ENCODE peak calls at places on chromosome 19, in four cellular contexts. J, N, M and U are unnamed samples.

GRCh38 chr19:38190061-38190460 is 34.0 kb downstream of the DPF1 start:
- DNase-seq in J (no peak), N (no peak), M (no peak), U (no peak)

GRCh38 chr19:29745253-29745652 is 30.2 kb upstream of the C19orf12 start:
- DNase-seq in M (no peak), N (no peak), J (no peak), U (no peak)

GRCh38 chr19:42065511-42065910 is 4.5 kb downstream of the GRIK5 start:
- DNase-seq in N (no peak), M (no peak), J (no peak), U (no peak)

GRCh38 chr19:4624733-4625362 is 14.5 kb upstream of the TNFAIP8L1 start:
- DNase-seq in N (no peak), M (peak), J (no peak), U (no peak)

GRCh38 chr19:44435441-44435840 is 12.8 kb downstream of the ZNF229 start:
- DNase-seq in M (no peak), N (no peak), J (no peak), U (no peak)

GRCh38 chr19:40689339-40690049 is 957 bp downstream of the NUMBL start:
- DNase-seq in M (peak), J (no peak), N (peak), U (no peak)

GRCh38 chr19:13622727-13623126 is 116.4 kb upstream of the CACNA1A start:
- DNase-seq in N (no peak), M (no peak), J (no peak), U (no peak)

GRCh38 chr19:18612051-18612771 is 459 bp upstream of the TMEM59L start:
- DNase-seq in N (no peak), M (no peak), J (no peak), U (no peak)

GRCh38 chr19:29260477-29261317 is 47.7 kb upstream of the UQCRFS1 start:
- DNase-seq in N (no peak), M (peak), J (no peak), U (no peak)

GRCh38 chr19:39146091-39146490 is 20.5 kb downstream of the PAK4 start:
- DNase-seq in N (no peak), J (no peak), M (no peak), U (no peak)

GRCh38 chr19:55256562-55257460 is 2.0 kb downstream of the PPP6R1 start:
- DNase-seq in J (no peak), N (no peak), M (peak), U (no peak)

GRCh38 chr19:47436712-47437401 is 17.5 kb upstream of the MEIS3 start:
- DNase-seq in N (peak), M (peak), J (peak), U (peak)

GRCh38 chr19:42023121-42023942 is 29.3 kb upstream of the ATP1A3 start:
- DNase-seq in N (no peak), J (no peak), M (no peak), U (no peak)

GRCh38 chr19:16044746-16045145 is 31.5 kb upstream of the TPM4 start:
- DNase-seq in J (no peak), M (no peak), N (no peak), U (no peak)

GRCh38 chr19:16456652-16457194 is 15.0 kb downstream of the EPS15L1 start:
- DNase-seq in M (no peak), J (no peak), N (no peak), U (no peak)

GRCh38 chr19:47309608-47310007 is at the start of gene C5AR1:
- DNase-seq in J (peak), M (no peak), N (peak), U (no peak)

GRCh38 chr19:4172861-4173473 is 9.4 kb downstream of the SIRT6 start:
- DNase-seq in J (peak), N (peak), M (peak), U (no peak)

GRCh38 chr19:3985643-3986259 is 488 bp upstream of the EEF2 start:
- DNase-seq in J (no peak), M (no peak), N (no peak), U (no peak)

GRCh38 chr19:17747205-17748098 is 3.8 kb upstream of the FCHO1 start:
- DNase-seq in J (peak), M (peak), N (peak), U (peak)

GRCh38 chr19:50568321-50569022 is at the start of gene LRRC4B:
- DNase-seq in N (no peak), J (no peak), M (no peak), U (no peak)

GRCh38 chr19:29610213-29610573 is 4.1 kb downstream of the POP4 start:
- DNase-seq in J (no peak), N (no peak), M (no peak), U (no peak)

GRCh38 chr19:13961826-13962737 is 9.8 kb downstream of the DCAF15 start:
- DNase-seq in J (peak), N (no peak), M (no peak), U (no peak)

GRCh38 chr19:4583961-4584669 is 24.6 kb upstream of the SEMA6B start:
- DNase-seq in M (no peak), J (no peak), N (no peak), U (no peak)

GRCh38 chr19:40907968-40908735 is 26.1 kb upstream of the CYP2A7 start:
- DNase-seq in M (no peak), N (no peak), J (peak), U (no peak)

GRCh38 chr19:38057954-38058690 is 151.1 kb downstream of the SIPA1L3 start:
- DNase-seq in M (no peak), N (no peak), J (no peak), U (no peak)

GRCh38 chr19:23343434-23344010 is 51.7 kb downstream of the ZNF91 start:
- DNase-seq in M (no peak), N (no peak), J (no peak), U (no peak)

GRCh38 chr19:29277107-29277506 is 64.2 kb upstream of the UQCRFS1 start:
- DNase-seq in M (peak), J (no peak), N (no peak), U (no peak)

GRCh38 chr19:18657590-18658365 is 20.9 kb downstream of the KLHL26 start:
- DNase-seq in M (peak), N (peak), J (peak), U (peak)

GRCh38 chr19:42076375-42076944 is 494 bp downstream of the ZNF574 start:
- DNase-seq in M (no peak), J (no peak), N (peak), U (no peak)

GRCh38 chr19:51127755-51128154 is 3.0 kb downstream of the SIGLEC9 start:
- DNase-seq in M (peak), J (peak), N (no peak), U (no peak)

GRCh38 chr19:38978315-38978689 is 2.8 kb upstream of the FBXO17 start:
- DNase-seq in M (no peak), J (no peak), N (no peak), U (no peak)

GRCh38 chr19:18795540-18795939 is 4.4 kb upstream of the COMP start:
- DNase-seq in M (peak), N (no peak), J (peak), U (no peak)

GRCh38 chr19:18895828-18896341 is at the start of gene CERS1:
- DNase-seq in J (no peak), N (no peak), M (no peak), U (no peak)

GRCh38 chr19:54952591-54953344 is 5.4 kb upstream of the NLRP7 start:
- DNase-seq in J (no peak), M (no peak), N (no peak), U (peak)

GRCh38 chr19:4144666-4145261 is 8.7 kb upstream of the CREB3L3 start:
- DNase-seq in J (no peak), N (no peak), M (peak), U (no peak)

GRCh38 chr19:17220207-17220758 is 5.1 kb downstream of the USE1 start:
- DNase-seq in J (peak), N (no peak), M (peak), U (peak)

DNA sequence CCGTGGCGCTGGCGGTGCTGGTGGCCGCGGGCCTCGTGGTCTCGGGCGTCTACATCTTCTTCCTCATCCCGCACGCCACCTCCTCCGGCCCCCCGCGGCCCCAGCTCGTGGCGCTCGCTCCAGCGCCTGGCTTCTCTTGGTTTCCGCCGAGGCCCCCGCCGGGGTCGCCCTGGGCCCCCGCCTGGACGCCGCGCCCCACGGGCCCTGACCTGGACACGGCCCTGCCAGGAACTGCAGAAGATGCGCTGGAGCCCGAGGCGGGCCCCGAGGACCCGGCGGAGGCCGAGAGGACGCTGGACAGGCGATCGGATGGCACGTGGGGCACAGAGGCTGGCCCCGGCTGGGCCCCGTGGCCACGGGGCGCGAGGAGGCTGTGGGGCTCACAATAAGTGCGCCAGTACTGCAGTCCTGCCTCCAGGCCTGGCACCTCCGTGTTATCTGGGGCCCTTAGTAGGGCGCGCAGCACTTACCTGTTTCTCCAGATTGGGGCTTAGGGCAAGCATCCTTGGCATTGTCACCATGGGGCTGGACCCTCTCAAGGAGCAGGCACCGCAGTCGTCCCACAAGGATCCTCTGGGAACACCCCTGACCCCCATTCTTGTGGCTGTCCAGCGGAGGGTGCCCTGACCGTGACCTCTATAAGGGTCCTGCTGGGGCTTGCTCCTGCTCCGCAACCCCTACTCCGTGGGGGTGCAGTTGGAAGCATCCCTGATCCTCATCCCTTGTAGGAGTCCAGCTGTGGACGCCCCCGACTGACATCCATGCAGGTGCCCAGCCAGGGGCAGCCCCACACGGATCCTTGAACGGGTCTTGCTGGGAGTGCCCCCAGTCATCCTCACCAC is 1.5 kb downstream of the RNF225 start:
- DNase-seq in J (peak), M (no peak), N (no peak), U (no peak)
- H3K4me3 ChIP-seq in J (no peak), M (no peak), N (no peak), U (no peak)

GRCh38 chr19:6529351-6529750 is 1.5 kb upstream of the TNFSF9 start:
- DNase-seq in N (no peak), M (no peak), J (no peak), U (no peak)

GRCh38 chr19:6530385-6531162 is at the start of gene TNFSF9:
- DNase-seq in J (peak), M (peak), N (peak), U (peak)

GRCh38 chr19:6528544-6529121 is 2.2 kb upstream of the TNFSF9 start:
- DNase-seq in N (peak), J (peak), M (peak), U (no peak)

GRCh38 chr19:6531163-6531955 is 533 bp downstream of the TNFSF9 start:
- DNase-seq in J (peak), M (no peak), N (no peak), U (no peak)

DNA sequence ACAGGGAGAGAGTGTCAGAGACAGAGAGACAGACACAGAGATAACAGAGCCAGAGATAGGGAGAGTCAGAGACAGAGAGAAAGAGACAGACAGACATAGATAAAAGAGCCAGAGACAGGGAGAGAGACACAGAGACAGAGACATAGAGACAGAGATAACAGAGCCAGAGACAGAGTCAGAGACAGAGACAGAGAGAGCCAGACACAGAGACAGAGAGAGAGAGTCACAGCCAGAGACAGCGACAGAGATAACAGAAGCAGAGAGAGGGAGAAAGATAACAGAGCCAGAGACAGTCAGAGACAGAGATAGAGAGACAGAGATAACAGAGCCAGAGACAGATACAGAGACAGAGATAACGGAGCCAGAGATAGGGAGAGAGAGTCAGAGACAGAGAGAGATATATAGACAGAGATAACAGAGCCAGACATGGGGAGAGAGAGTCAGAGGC is 865 bp upstream of the TNFSF9 start:
- DNase-seq in M (no peak), N (no peak), J (no peak), U (no peak)
- H3K4me3 ChIP-seq in M (peak), N (peak), J (no peak), U (peak)

GRCh38 chr19:6551607-6552450 is 21.0 kb downstream of the TNFSF9 start:
- DNase-seq in M (peak), N (peak), J (peak), U (no peak)
- H3K4me3 ChIP-seq in M (no peak), N (no peak), J (no peak), U (no peak)

GRCh38 chr19:9834302-9834725 is 804 bp upstream of the PIN1 start:
- DNase-seq in J (no peak), N (no peak), M (no peak), U (no peak)
- H3K4me3 ChIP-seq in J (no peak), N (peak), M (no peak), U (peak)

GRCh38 chr19:48495391-48495790 is 16.2 kb downstream of the LMTK3 start:
- DNase-seq in J (no peak), M (no peak), N (no peak), U (no peak)
- H3K4me3 ChIP-seq in J (no peak), M (no peak), N (no peak), U (no peak)

GRCh38 chr19:1015061-1015781 is 5.7 kb downstream of the TMEM259 start:
- DNase-seq in J (no peak), N (no peak), M (no peak), U (no peak)

GRCh38 chr19:1017115-1017905 is 3.6 kb downstream of the TMEM259 start:
- DNase-seq in M (no peak), J (no peak), N (no peak), U (no peak)

GRCh38 chr19:1015782-1016646 is 4.9 kb downstream of the TMEM259 start:
- DNase-seq in N (no peak), J (no peak), M (no peak), U (no peak)

GRCh38 chr19:1017906-1018305 is 3.0 kb downstream of the TMEM259 start:
- DNase-seq in M (no peak), N (no peak), J (no peak), U (no peak)

GRCh38 chr19:1016647-1017114 is 4.2 kb downstream of the TMEM259 start:
- DNase-seq in M (peak), J (no peak), N (no peak), U (no peak)
- H3K4me3 ChIP-seq in M (peak), J (no peak), N (no peak), U (no peak)

GRCh38 chr19:2720777-2721569 is at the start of gene DIRAS1:
- DNase-seq in M (no peak), N (peak), J (no peak), U (no peak)
- H3K4me3 ChIP-seq in M (peak), N (peak), J (no peak), U (peak)

GRCh38 chr19:35897706-35898451 is 2.5 kb downstream of the NFKBID start:
- DNase-seq in N (no peak), M (no peak), J (no peak), U (no peak)
- H3K4me3 ChIP-seq in N (peak), M (peak), J (no peak), U (peak)